ENCODE peak calls at places on chromosomes 12 and 14, in four cellular contexts. A, Y, Z and Q are unnamed samples.

GRCh38 chr12:102950107-102950949 is 7.1 kb upstream of the ASCL1 start:
- DNase-seq in A (peak), Y (peak), Z (no peak), Q (no peak)

GRCh38 chr14:68692216-68692615 is 100.7 kb downstream of the ZFP36L1 start:
- DNase-seq in A (no peak), Y (no peak), Z (no peak), Q (no peak)

GRCh38 chr14:105374389-105374788 is 23.9 kb upstream of the TEX22 start:
- DNase-seq in A (no peak), Y (no peak), Z (no peak), Q (no peak)

GRCh38 chr12:113071427-113072112 is 15.0 kb downstream of the DTX1 start:
- DNase-seq in A (peak), Y (no peak), Z (no peak), Q (no peak)

GRCh38 chr12:2523881-2524561 is 270.7 kb upstream of the FKBP4 start:
- DNase-seq in A (no peak), Y (no peak), Z (no peak), Q (no peak)

GRCh38 chr14:101827286-101827685 is 65.8 kb downstream of the PPP2R5C start:
- DNase-seq in A (no peak), Y (peak), Z (no peak), Q (no peak)

GRCh38 chr12:91422107-91422506 is 239.5 kb upstream of the DCN start:
- DNase-seq in A (no peak), Y (no peak), Z (no peak), Q (no peak)

GRCh38 chr14:105126126-105126969 is 42.2 kb downstream of the JAG2 start:
- DNase-seq in A (no peak), Y (no peak), Z (no peak), Q (no peak)

GRCh38 chr14:54774824-54775223 is 127.8 kb downstream of the GCH1 start:
- DNase-seq in A (no peak), Y (no peak), Z (no peak), Q (no peak)

GRCh38 chr12:131775904-131776889 is 52.0 kb upstream of the MMP17 start:
- DNase-seq in A (no peak), Y (no peak), Z (no peak), Q (no peak)

GRCh38 chr12:128784030-128784770 is 39.6 kb downstream of the SLC15A4 start:
- DNase-seq in A (no peak), Y (no peak), Z (no peak), Q (no peak)

GRCh38 chr12:78118036-78118435 is 287.3 kb downstream of the NAV3 start:
- DNase-seq in A (peak), Y (no peak), Z (no peak), Q (no peak)
- TF ChIP-seq CTCF in A (peak), Y (no peak), Z (peak), Q (no peak)

GRCh38 chr12:114684870-114685273 is 897 bp upstream of the TBX3 start:
- DNase-seq in A (no peak), Y (no peak), Z (no peak), Q (no peak)

GRCh38 chr12:114685320-114685781 is 1.4 kb upstream of the TBX3 start:
- DNase-seq in A (peak), Y (no peak), Z (no peak), Q (no peak)

GRCh38 chr12:114682920-114683708 is 861 bp downstream of the TBX3 start:
- DNase-seq in A (peak), Y (peak), Z (no peak), Q (no peak)

GRCh38 chr12:114683709-114684097 is 272 bp downstream of the TBX3 start:
- DNase-seq in A (no peak), Y (peak), Z (no peak), Q (no peak)

DNA sequence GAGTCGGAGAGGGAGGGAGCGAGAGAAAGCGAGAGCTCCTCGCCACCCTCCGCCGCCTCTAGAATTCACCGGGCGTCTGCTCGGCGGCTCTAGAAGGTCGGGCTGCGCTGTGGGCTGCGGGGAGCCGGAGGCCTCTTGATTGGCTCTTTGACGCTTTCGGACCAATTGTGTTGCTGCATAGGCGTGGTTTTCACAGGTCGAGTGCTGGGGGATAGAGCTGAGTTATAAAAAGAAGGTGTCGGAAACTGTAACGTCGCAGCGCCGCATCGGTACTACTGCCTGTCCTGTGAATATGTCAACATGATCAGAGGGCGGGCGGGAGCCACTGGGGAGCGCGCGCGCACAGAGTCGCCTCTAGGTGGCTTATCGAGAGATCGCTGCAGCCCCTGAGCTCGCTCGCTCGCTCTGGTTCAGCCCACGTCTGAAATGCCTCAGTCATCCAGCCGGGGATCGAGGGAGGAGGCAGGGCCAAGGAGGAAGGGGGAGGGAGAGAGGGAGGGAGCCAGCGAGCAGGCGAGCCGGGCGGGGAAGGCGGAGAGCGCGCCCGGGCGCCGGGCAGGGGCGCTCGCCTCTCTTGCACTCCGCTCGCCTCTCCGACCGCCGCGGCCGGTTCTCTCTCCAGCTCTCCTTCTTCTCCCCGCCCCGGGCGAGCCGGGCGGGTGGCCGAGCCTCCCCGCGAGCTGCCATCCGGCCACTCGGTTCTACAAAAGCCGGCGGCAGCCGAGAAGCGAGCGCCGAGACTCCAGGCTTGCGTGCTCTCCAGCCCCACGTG is at the start of gene TBX3:
- DNase-seq in A (peak), Y (peak), Z (peak), Q (peak)
- TF ChIP-seq CTCF in A (peak), Y (peak), Z (peak), Q (peak)

GRCh38 chr12:33876618-33877017 is 145.7 kb upstream of the ALG10 start:
- DNase-seq in A (no peak), Y (no peak), Z (no peak), Q (no peak)
- TF ChIP-seq CTCF in A (peak), Y (no peak), Z (peak), Q (no peak)

GRCh38 chr14:74244115-74244514 is 4.9 kb downstream of the VSX2 start:
- DNase-seq in A (peak), Y (no peak), Z (no peak), Q (no peak)
- TF ChIP-seq CTCF in A (peak), Y (no peak), Z (no peak), Q (no peak)

DNA sequence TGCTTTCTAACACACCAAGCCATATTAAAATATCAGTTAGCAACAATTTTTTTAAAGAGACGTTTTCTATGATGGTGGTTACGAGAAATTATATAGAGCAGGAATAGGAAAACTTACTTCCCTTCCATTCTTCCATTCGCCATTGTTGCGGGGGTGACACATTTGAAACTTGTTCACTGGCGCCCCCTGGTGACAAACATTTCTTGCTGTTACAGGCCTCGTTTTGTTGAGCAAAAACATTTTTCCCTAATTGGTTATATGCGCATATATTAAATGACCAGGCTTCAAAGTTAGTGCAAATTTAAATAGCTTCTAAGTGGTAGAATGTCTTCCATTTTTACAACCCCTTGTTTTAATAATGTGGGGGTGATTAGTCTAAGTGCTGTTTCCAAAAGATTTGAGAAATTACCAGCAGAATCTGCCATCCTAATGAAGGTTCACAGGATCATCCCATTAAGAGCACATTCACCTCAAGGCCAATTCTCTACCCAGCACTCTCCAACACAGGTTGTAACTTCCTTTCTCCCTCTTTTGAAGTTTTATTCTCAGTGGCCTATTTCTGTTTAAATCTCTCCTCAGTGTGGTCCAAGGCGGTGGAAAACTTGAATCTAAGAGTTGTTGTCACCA is 1124.7 kb downstream of the FLRT2 start:
- DNase-seq in A (peak), Y (peak), Z (peak), Q (no peak)
- TF ChIP-seq CTCF in A (peak), Y (peak), Z (peak), Q (peak)

DNA sequence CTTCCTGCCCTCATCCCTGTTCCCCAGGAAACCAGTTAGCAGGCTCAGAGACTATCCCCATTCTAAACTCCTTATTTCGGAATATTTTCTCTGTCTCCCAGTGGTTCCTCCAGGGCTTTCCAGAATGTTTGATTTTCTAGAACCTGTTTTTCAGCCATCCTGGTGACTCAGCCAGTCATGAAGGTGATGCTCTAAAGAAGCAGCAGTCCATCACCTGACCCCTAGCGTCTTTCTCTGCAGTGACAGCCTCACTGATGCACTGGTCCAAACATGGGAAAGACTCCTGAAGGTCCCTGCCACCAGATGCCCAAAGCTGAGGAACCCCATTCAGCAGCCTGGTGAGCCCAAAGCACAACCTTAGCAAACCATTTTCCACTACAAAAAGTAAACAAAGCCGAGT is 212.6 kb downstream of the PHETA1 start:
- DNase-seq in A (no peak), Y (no peak), Z (no peak), Q (no peak)
- TF ChIP-seq CTCF in A (no peak), Y (no peak), Z (no peak), Q (no peak)

GRCh38 chr14:72736348-72736747 is 157.6 kb downstream of the DPF3 start:
- DNase-seq in A (no peak), Y (no peak), Z (peak), Q (no peak)
- TF ChIP-seq CTCF in A (no peak), Y (no peak), Z (peak), Q (peak)

DNA sequence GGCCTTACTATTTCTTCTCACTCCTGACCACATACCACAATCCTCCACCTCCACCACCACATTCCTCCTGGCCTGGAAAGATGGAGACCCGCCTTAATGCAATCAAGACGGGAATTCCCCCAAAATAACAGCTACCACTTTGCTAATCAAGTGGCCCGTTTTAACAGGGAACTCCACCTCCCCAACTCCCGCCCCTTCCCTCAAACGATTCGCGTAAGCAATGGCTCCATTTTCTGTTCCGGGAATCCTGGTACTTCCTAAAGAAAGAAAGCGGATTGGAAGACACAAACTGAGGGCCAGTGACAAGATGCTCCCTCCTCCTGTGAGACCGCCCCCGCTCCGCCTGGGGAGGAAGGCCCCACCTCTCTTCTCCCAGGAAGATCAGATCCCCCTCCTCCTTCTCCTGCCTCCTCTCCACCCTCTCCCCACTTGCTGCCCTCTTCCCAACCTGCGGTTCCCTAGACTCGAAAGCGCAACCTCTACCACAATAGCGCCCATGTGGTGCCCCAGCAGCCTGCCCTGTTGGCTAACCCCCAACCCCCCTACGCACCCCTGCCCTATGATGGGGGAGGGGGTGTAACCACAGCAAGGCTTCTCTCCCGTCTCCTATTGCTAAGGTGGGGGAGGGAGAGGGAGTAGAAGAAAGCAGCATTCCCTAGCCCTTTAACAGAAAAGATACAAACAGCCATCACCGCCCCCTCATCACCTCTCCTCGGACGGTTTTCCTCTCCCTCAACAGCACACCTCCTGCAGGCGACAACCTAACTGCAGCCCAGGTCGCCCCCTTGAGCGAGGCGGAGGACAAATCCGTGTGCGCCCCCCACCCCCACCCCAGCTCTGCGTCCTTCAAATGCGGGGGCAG is 777 bp downstream of the ARF3 start:
- DNase-seq in A (peak), Y (peak), Z (peak), Q (peak)
- TF ChIP-seq CTCF in A (peak), Y (no peak), Z (no peak), Q (no peak)

GRCh38 chr12:120314220-120314619 is 12.1 kb downstream of the SIRT4 start:
- DNase-seq in A (peak), Y (no peak), Z (no peak), Q (no peak)
- TF ChIP-seq CTCF in A (peak), Y (no peak), Z (peak), Q (peak)

DNA sequence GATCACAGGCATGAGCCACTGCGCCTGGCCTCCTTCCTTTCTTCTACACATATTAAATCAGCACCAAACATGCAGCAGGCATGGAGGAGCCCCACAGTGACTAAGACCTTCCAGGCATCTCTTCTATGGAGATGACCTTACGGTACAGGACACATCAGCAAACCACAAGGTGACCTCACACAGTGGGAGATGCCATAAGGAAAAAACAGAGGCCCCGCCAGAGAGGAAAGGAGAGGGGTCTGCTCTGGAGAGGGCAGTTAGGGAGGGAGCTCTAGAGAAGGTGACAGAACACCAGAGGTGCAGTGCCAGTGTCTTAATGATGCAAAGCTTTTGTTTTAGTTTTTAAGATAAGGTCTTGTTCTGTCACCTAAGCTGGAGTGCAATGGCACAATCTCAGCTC is 81.1 kb upstream of the ESRRB start:
- DNase-seq in A (no peak), Y (no peak), Z (no peak), Q (no peak)
- TF ChIP-seq CTCF in A (no peak), Y (no peak), Z (no peak), Q (no peak)